ENCODE peak calls at places on chromosomes 11 and 22, in eight cellular contexts. One of them, this sample, is unnamed.
A peak's percentile ranks its signal among the peaks of the same experiment; 100 is the strongest.

GRCh38 chr11:121741954-121742361 is 289.2 kb upstream of the SORL1-AS1 start:
- DNase-seq in suprapubic skin: no peak
- DNase-seq in heart left ventricle: peak; percentile 76
- DNase-seq in IMR-90: peak; percentile 52
- DNase-seq in A549: no peak
- DNase-seq in esophagus muscularis mucosa: peak; percentile 94
- DNase-seq in uterus: peak; percentile 86
- DNase-seq in sigmoid colon: peak; percentile 94
- DNase-seq in this sample: no peak

GRCh38 chr22:48891688-48892380 is 935.8 kb downstream of the BRD1 start:
- DNase-seq in uterus: no peak
- DNase-seq in heart left ventricle: no peak
- DNase-seq in suprapubic skin: no peak
- DNase-seq in IMR-90: no peak
- DNase-seq in sigmoid colon: no peak
- DNase-seq in esophagus muscularis mucosa: no peak
- DNase-seq in A549: no peak
- DNase-seq in this sample: no peak

GRCh38 chr11:49405743-49406142 is 197.3 kb upstream of the FOLH1 start:
- DNase-seq in esophagus muscularis mucosa: no peak
- DNase-seq in IMR-90: no peak
- DNase-seq in uterus: no peak
- DNase-seq in A549: no peak
- DNase-seq in sigmoid colon: no peak
- DNase-seq in heart left ventricle: no peak
- DNase-seq in suprapubic skin: no peak
- DNase-seq in this sample: peak; percentile 31

GRCh38 chr11:7657306-7658025 is 15.8 kb downstream of the CYB5R2 start:
- DNase-seq in A549: peak; percentile 77
- DNase-seq in heart left ventricle: no peak
- DNase-seq in suprapubic skin: no peak
- DNase-seq in IMR-90: peak; percentile 68
- DNase-seq in uterus: peak; percentile 49
- DNase-seq in sigmoid colon: peak; percentile 78
- DNase-seq in esophagus muscularis mucosa: no peak
- DNase-seq in this sample: no peak

GRCh38 chr22:49866646-49867045 is 13.0 kb downstream of the ZBED4 start:
- DNase-seq in suprapubic skin: no peak
- DNase-seq in sigmoid colon: no peak
- DNase-seq in A549: no peak
- DNase-seq in uterus: no peak
- DNase-seq in IMR-90: no peak
- DNase-seq in heart left ventricle: no peak
- DNase-seq in esophagus muscularis mucosa: no peak
- DNase-seq in this sample: no peak

GRCh38 chr11:35337136-35337918 is 82.0 kb downstream of the SLC1A2 start:
- DNase-seq in suprapubic skin: no peak
- DNase-seq in heart left ventricle: no peak
- DNase-seq in sigmoid colon: no peak
- DNase-seq in IMR-90: peak; percentile 99
- DNase-seq in A549: peak; percentile 90
- DNase-seq in esophagus muscularis mucosa: no peak
- DNase-seq in uterus: no peak
- DNase-seq in this sample: no peak

GRCh38 chr11:19953909-19954308 is 206.4 kb downstream of the DBX1 start:
- DNase-seq in uterus: no peak
- DNase-seq in suprapubic skin: no peak
- DNase-seq in sigmoid colon: no peak
- DNase-seq in IMR-90: peak; percentile 91
- DNase-seq in heart left ventricle: no peak
- DNase-seq in esophagus muscularis mucosa: no peak
- DNase-seq in A549: peak; percentile 81
- DNase-seq in this sample: no peak

GRCh38 chr22:24894220-24894975 is 52.1 kb downstream of the LHFPL7 start:
- DNase-seq in A549: peak; percentile 97
- DNase-seq in sigmoid colon: peak; percentile 93
- DNase-seq in heart left ventricle: peak; percentile 80
- DNase-seq in esophagus muscularis mucosa: peak; percentile 95
- DNase-seq in IMR-90: peak; percentile 68
- DNase-seq in uterus: peak; percentile 84
- DNase-seq in suprapubic skin: no peak
- DNase-seq in this sample: peak; percentile 94

GRCh38 chr11:9231848-9232177 is 33.3 kb downstream of the DENND5A start:
- DNase-seq in esophagus muscularis mucosa: no peak
- DNase-seq in A549: no peak
- DNase-seq in IMR-90: peak; percentile 72
- DNase-seq in suprapubic skin: no peak
- DNase-seq in sigmoid colon: no peak
- DNase-seq in heart left ventricle: no peak
- DNase-seq in uterus: no peak
- DNase-seq in this sample: no peak

GRCh38 chr11:24844406-24844805 is 347.6 kb downstream of the LUZP2 start:
- DNase-seq in heart left ventricle: no peak
- DNase-seq in uterus: no peak
- DNase-seq in sigmoid colon: no peak
- DNase-seq in A549: no peak
- DNase-seq in IMR-90: no peak
- DNase-seq in suprapubic skin: no peak
- DNase-seq in esophagus muscularis mucosa: no peak
- DNase-seq in this sample: no peak

DNA sequence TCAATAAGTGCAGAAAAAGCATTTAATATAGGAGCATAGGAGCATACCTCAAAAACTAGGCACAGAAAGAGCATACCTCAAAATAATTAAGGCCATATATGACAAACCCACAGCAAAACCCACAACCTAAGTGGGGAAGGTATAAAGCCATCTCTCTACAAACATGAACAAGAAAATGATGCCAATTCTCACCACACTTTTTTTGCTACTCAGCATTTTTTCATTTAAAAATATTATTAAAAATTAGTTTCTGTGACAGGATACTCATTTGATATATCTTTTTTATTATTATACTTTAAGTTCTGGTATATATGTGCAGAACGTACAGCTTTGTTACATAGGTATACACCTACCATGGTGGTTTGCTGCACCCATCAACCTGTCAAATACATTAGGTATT is 352.0 kb downstream of the LUZP2 start:
- DNase-seq in A549: no peak
- DNase-seq in uterus: no peak
- DNase-seq in IMR-90: no peak
- DNase-seq in esophagus muscularis mucosa: no peak
- DNase-seq in suprapubic skin: no peak
- DNase-seq in heart left ventricle: no peak
- DNase-seq in sigmoid colon: no peak
- DNase-seq in this sample: no peak
- H3K4me3 ChIP-seq in A549: no peak overlapping the region
- H3K4me3 ChIP-seq in uterus: no peak overlapping the region
- H3K4me3 ChIP-seq in IMR-90: no peak overlapping the region
- H3K4me3 ChIP-seq in esophagus muscularis mucosa: no peak overlapping the region
- H3K4me3 ChIP-seq in suprapubic skin: no peak overlapping the region
- H3K4me3 ChIP-seq in heart left ventricle: no peak overlapping the region
- H3K4me3 ChIP-seq in sigmoid colon: no peak overlapping the region
- H3K4me3 ChIP-seq in this sample: no peak overlapping the region

GRCh38 chr11:65212226-65212801 is 30.6 kb downstream of the CAPN1 start:
- DNase-seq in suprapubic skin: peak; percentile 75
- DNase-seq in uterus: no peak
- DNase-seq in esophagus muscularis mucosa: no peak
- DNase-seq in heart left ventricle: no peak
- DNase-seq in IMR-90: no peak
- DNase-seq in A549: no peak
- DNase-seq in sigmoid colon: peak; percentile 60
- DNase-seq in this sample: peak; percentile 43

GRCh38 chr11:65215441-65216076 is 33.8 kb downstream of the CAPN1 start:
- DNase-seq in heart left ventricle: no peak
- DNase-seq in esophagus muscularis mucosa: no peak
- DNase-seq in uterus: no peak
- DNase-seq in A549: no peak
- DNase-seq in sigmoid colon: no peak
- DNase-seq in IMR-90: no peak
- DNase-seq in suprapubic skin: peak; percentile 78
- DNase-seq in this sample: no peak

GRCh38 chr11:65216830-65217229 is 35.1 kb downstream of the CAPN1 start:
- DNase-seq in esophagus muscularis mucosa: no peak
- DNase-seq in suprapubic skin: peak; percentile 62
- DNase-seq in uterus: no peak
- DNase-seq in IMR-90: no peak
- DNase-seq in heart left ventricle: no peak
- DNase-seq in sigmoid colon: no peak
- DNase-seq in A549: no peak
- DNase-seq in this sample: no peak

GRCh38 chr11:65213322-65214211 is 31.8 kb downstream of the CAPN1 start:
- DNase-seq in uterus: no peak
- DNase-seq in A549: no peak
- DNase-seq in suprapubic skin: peak; percentile 78
- DNase-seq in sigmoid colon: no peak
- DNase-seq in heart left ventricle: no peak
- DNase-seq in esophagus muscularis mucosa: no peak
- DNase-seq in IMR-90: peak; percentile 6
- DNase-seq in this sample: no peak

DNA sequence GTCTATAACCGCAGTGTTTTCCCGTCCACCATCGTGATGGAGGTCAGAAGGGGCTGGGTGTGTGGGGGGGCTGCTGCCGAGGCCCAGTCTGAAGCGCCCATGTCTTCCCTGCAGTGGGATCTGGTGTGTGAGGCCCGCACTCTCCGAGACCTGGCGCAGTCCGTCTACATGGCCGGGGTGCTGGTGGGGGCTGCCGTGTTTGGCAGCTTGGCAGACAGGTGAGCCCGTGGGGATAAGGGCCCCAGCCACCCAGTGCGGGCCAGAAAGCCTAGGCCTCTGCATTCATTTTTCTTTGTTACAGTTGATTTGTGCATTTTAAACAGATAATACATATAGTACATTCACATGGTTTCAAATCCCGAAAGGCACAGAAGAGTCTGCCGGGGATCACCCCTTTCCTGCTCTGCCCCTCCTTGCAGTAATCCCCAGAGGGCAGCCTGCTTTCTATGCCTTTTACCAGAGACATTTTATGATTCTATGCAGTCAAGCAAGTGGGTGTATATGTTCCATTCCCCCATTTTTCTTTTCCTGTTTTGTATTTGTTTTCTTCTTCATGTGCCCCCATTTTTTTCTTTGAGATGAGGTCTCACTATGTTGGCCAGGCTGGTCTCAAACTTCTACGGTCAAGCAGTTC is 32.6 kb downstream of the CAPN1 start:
- DNase-seq in sigmoid colon: no peak
- DNase-seq in heart left ventricle: no peak
- DNase-seq in IMR-90: no peak
- DNase-seq in esophagus muscularis mucosa: no peak
- DNase-seq in suprapubic skin: no peak
- DNase-seq in uterus: no peak
- DNase-seq in A549: no peak
- DNase-seq in this sample: no peak
- TF ChIP-seq POLR2A in sigmoid colon: no peak
- TF ChIP-seq POLR2A in heart left ventricle: no peak
- TF ChIP-seq POLR2A in IMR-90: no peak
- TF ChIP-seq POLR2A in esophagus muscularis mucosa: no peak
- TF ChIP-seq POLR2A in suprapubic skin: no peak
- TF ChIP-seq POLR2A in uterus: no peak
- TF ChIP-seq POLR2A in A549: no peak
- TF ChIP-seq POLR2A in this sample: no peak

GRCh38 chr11:2988996-2989395 is 3.1 kb downstream of the NAP1L4 start:
- DNase-seq in suprapubic skin: no peak
- DNase-seq in IMR-90: peak; percentile 33
- DNase-seq in sigmoid colon: no peak
- DNase-seq in heart left ventricle: no peak
- DNase-seq in uterus: no peak
- DNase-seq in esophagus muscularis mucosa: no peak
- DNase-seq in A549: no peak
- DNase-seq in this sample: no peak

GRCh38 chr11:2989551-2989950 is 2.6 kb downstream of the NAP1L4 start:
- DNase-seq in sigmoid colon: no peak
- DNase-seq in A549: no peak
- DNase-seq in IMR-90: no peak
- DNase-seq in suprapubic skin: no peak
- DNase-seq in esophagus muscularis mucosa: no peak
- DNase-seq in uterus: no peak
- DNase-seq in heart left ventricle: no peak
- DNase-seq in this sample: no peak

GRCh38 chr11:2990617-2991476 is 1.3 kb downstream of the NAP1L4 start:
- DNase-seq in A549: peak; percentile 28
- DNase-seq in suprapubic skin: no peak
- DNase-seq in heart left ventricle: no peak
- DNase-seq in sigmoid colon: no peak
- DNase-seq in IMR-90: no peak
- DNase-seq in esophagus muscularis mucosa: no peak
- DNase-seq in uterus: no peak
- DNase-seq in this sample: no peak

GRCh38 chr11:2988361-2988762 is 3.8 kb downstream of the NAP1L4 start:
- DNase-seq in suprapubic skin: no peak
- DNase-seq in esophagus muscularis mucosa: no peak
- DNase-seq in sigmoid colon: no peak
- DNase-seq in IMR-90: no peak
- DNase-seq in A549: no peak
- DNase-seq in uterus: no peak
- DNase-seq in heart left ventricle: no peak
- DNase-seq in this sample: no peak

GRCh38 chr11:2987881-2988280 is 4.2 kb downstream of the NAP1L4 start:
- DNase-seq in sigmoid colon: no peak
- DNase-seq in uterus: no peak
- DNase-seq in IMR-90: no peak
- DNase-seq in suprapubic skin: no peak
- DNase-seq in esophagus muscularis mucosa: no peak
- DNase-seq in A549: no peak
- DNase-seq in heart left ventricle: no peak
- DNase-seq in this sample: no peak
- H3K4me3 ChIP-seq in sigmoid colon: no peak overlapping the region
- H3K4me3 ChIP-seq in uterus: no peak overlapping the region
- H3K4me3 ChIP-seq in IMR-90: no peak overlapping the region
- H3K4me3 ChIP-seq in suprapubic skin: peak overlapping the region; percentile 94
- H3K4me3 ChIP-seq in esophagus muscularis mucosa: no peak overlapping the region
- H3K4me3 ChIP-seq in A549: no peak overlapping the region
- H3K4me3 ChIP-seq in heart left ventricle: no peak overlapping the region
- H3K4me3 ChIP-seq in this sample: no peak overlapping the region

DNA sequence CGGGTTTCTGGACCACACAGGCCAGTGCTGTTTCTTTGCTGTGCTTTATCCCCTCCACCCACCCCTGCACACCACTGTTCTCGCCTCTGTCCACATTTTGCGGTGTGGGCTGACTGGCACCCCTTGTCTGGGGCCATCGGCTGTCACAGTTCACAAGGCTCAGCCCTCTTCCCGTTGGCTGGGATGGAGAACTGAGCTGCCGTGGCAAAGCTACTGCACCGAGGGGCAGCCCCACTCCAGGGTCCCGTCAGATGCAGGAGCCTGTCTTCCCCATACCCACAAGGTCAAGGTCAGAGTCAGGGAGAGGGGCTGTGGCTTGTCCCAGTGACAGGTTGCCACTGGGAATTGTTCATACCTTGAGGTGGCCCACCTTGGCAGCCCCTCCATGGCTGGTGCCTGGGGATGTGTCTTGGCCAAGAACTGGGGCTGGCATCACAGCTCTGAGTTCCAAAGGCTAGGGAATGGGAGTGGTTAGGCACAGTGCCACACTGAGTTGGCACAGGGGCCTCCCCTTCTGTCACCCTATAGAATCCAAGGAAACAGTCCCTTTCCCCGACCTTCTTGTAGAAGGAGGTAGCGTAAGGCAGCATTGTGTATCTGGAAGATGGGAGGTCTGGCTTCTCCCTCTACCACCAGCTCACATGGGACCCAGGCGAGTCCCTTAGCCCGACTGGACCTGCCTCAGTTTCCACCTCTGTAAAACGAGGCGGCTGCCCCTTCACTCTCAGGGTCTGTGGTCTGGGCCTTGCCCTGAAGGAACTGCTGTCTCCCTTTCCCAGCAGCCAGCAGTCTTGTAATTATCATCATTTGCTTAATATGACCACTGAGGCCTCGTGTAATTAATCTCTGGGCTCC is 3.4 kb downstream of the GRK2 start:
- DNase-seq in sigmoid colon: peak; percentile 73
- DNase-seq in suprapubic skin: no peak
- DNase-seq in IMR-90: no peak
- DNase-seq in esophagus muscularis mucosa: no peak
- DNase-seq in uterus: peak; percentile 21
- DNase-seq in heart left ventricle: peak; percentile 43
- DNase-seq in A549: no peak
- DNase-seq in this sample: peak; percentile 55
- TF ChIP-seq POLR2A in sigmoid colon: no peak
- TF ChIP-seq POLR2A in suprapubic skin: no peak
- TF ChIP-seq POLR2A in IMR-90: no peak
- TF ChIP-seq POLR2A in esophagus muscularis mucosa: no peak
- TF ChIP-seq POLR2A in uterus: no peak
- TF ChIP-seq POLR2A in heart left ventricle: no peak
- TF ChIP-seq POLR2A in A549: no peak
- TF ChIP-seq POLR2A in this sample: peak; percentile 32

This sample was measured in right lobe of liver.